ENCODE peak calls at places on chromosomes 13 and 19, in seven cellular contexts. One of them, this sample, is unnamed.

GRCh38 chr19:4388171-4389063 is 11.9 kb downstream of the SH3GL1 start:
- DNase-seq in psoas muscle: peak; percentile 77
- DNase-seq in activated naive CD8-positive, alpha-beta T cell treated with anti-CD3 and anti-CD28 coated beads for 36 hours: no peak
- DNase-seq in activated T-helper 1 cell treated with anti-CD3 and anti-CD28 coated beads, Interleukin-12 subunit alpha, Interleukin-12 subunit beta, Interleukin-2, Interleukin-4 antibody, amounts not matched to agents 30 ng/mL and 10 ng/mL and 1 ng/mL, durations not matched to agents 14 hours and 24 hours and 36 hours: no peak
- DNase-seq in anterior cingulate cortex: no peak
- DNase-seq in lower lobe of right lung: peak; percentile 52
- DNase-seq in stimulated activated CD4-positive, alpha-beta T cell treated with anti-CD3 and anti-CD28 coated beads, TNF-alpha, amount 100 ng/mL, for 24 hours: no peak
- DNase-seq in this sample: peak; percentile 67

GRCh38 chr13:31174018-31174417 is 12.3 kb upstream of the HSPH1 start:
- DNase-seq in psoas muscle: no peak
- DNase-seq in activated naive CD8-positive, alpha-beta T cell treated with anti-CD3 and anti-CD28 coated beads for 36 hours: no peak
- DNase-seq in activated T-helper 1 cell treated with anti-CD3 and anti-CD28 coated beads, Interleukin-12 subunit alpha, Interleukin-12 subunit beta, Interleukin-2, Interleukin-4 antibody, amounts not matched to agents 30 ng/mL and 10 ng/mL and 1 ng/mL, durations not matched to agents 14 hours and 24 hours and 36 hours: no peak
- DNase-seq in anterior cingulate cortex: no peak
- DNase-seq in lower lobe of right lung: no peak
- DNase-seq in stimulated activated CD4-positive, alpha-beta T cell treated with anti-CD3 and anti-CD28 coated beads, TNF-alpha, amount 100 ng/mL, for 24 hours: no peak
- DNase-seq in this sample: peak; percentile 5

GRCh38 chr13:33870046-33870668 is 52.2 kb downstream of the RFC3 start:
- DNase-seq in psoas muscle: no peak
- DNase-seq in activated naive CD8-positive, alpha-beta T cell treated with anti-CD3 and anti-CD28 coated beads for 36 hours: no peak
- DNase-seq in activated T-helper 1 cell treated with anti-CD3 and anti-CD28 coated beads, Interleukin-12 subunit alpha, Interleukin-12 subunit beta, Interleukin-2, Interleukin-4 antibody, amounts not matched to agents 30 ng/mL and 10 ng/mL and 1 ng/mL, durations not matched to agents 14 hours and 24 hours and 36 hours: no peak
- DNase-seq in anterior cingulate cortex: no peak
- DNase-seq in lower lobe of right lung: no peak
- DNase-seq in stimulated activated CD4-positive, alpha-beta T cell treated with anti-CD3 and anti-CD28 coated beads, TNF-alpha, amount 100 ng/mL, for 24 hours: no peak
- DNase-seq in this sample: peak; percentile 99

GRCh38 chr19:46755077-46755852 is 9.0 kb upstream of the STRN4 start:
- DNase-seq in psoas muscle: no peak
- DNase-seq in activated naive CD8-positive, alpha-beta T cell treated with anti-CD3 and anti-CD28 coated beads for 36 hours: no peak
- DNase-seq in activated T-helper 1 cell treated with anti-CD3 and anti-CD28 coated beads, Interleukin-12 subunit alpha, Interleukin-12 subunit beta, Interleukin-2, Interleukin-4 antibody, amounts not matched to agents 30 ng/mL and 10 ng/mL and 1 ng/mL, durations not matched to agents 14 hours and 24 hours and 36 hours: no peak
- DNase-seq in anterior cingulate cortex: no peak
- DNase-seq in lower lobe of right lung: peak; percentile 56
- DNase-seq in stimulated activated CD4-positive, alpha-beta T cell treated with anti-CD3 and anti-CD28 coated beads, TNF-alpha, amount 100 ng/mL, for 24 hours: no peak
- DNase-seq in this sample: no peak

GRCh38 chr13:114089751-114090400 is 42.5 kb downstream of the RASA3 start:
- DNase-seq in psoas muscle: peak; percentile 32
- DNase-seq in activated naive CD8-positive, alpha-beta T cell treated with anti-CD3 and anti-CD28 coated beads for 36 hours: no peak
- DNase-seq in activated T-helper 1 cell treated with anti-CD3 and anti-CD28 coated beads, Interleukin-12 subunit alpha, Interleukin-12 subunit beta, Interleukin-2, Interleukin-4 antibody, amounts not matched to agents 30 ng/mL and 10 ng/mL and 1 ng/mL, durations not matched to agents 14 hours and 24 hours and 36 hours: no peak
- DNase-seq in anterior cingulate cortex: no peak
- DNase-seq in lower lobe of right lung: no peak
- DNase-seq in stimulated activated CD4-positive, alpha-beta T cell treated with anti-CD3 and anti-CD28 coated beads, TNF-alpha, amount 100 ng/mL, for 24 hours: no peak
- DNase-seq in this sample: no peak

GRCh38 chr13:109567315-109567714 is 219.1 kb downstream of the IRS2 start:
- DNase-seq in psoas muscle: no peak
- DNase-seq in activated naive CD8-positive, alpha-beta T cell treated with anti-CD3 and anti-CD28 coated beads for 36 hours: no peak
- DNase-seq in activated T-helper 1 cell treated with anti-CD3 and anti-CD28 coated beads, Interleukin-12 subunit alpha, Interleukin-12 subunit beta, Interleukin-2, Interleukin-4 antibody, amounts not matched to agents 30 ng/mL and 10 ng/mL and 1 ng/mL, durations not matched to agents 14 hours and 24 hours and 36 hours: no peak
- DNase-seq in anterior cingulate cortex: no peak
- DNase-seq in lower lobe of right lung: no peak
- DNase-seq in stimulated activated CD4-positive, alpha-beta T cell treated with anti-CD3 and anti-CD28 coated beads, TNF-alpha, amount 100 ng/mL, for 24 hours: no peak
- DNase-seq in this sample: no peak

GRCh38 chr19:33471111-33471996 is 50.2 kb downstream of the PEPD start:
- DNase-seq in psoas muscle: no peak
- DNase-seq in activated naive CD8-positive, alpha-beta T cell treated with anti-CD3 and anti-CD28 coated beads for 36 hours: no peak
- DNase-seq in activated T-helper 1 cell treated with anti-CD3 and anti-CD28 coated beads, Interleukin-12 subunit alpha, Interleukin-12 subunit beta, Interleukin-2, Interleukin-4 antibody, amounts not matched to agents 30 ng/mL and 10 ng/mL and 1 ng/mL, durations not matched to agents 14 hours and 24 hours and 36 hours: no peak
- DNase-seq in anterior cingulate cortex: no peak
- DNase-seq in lower lobe of right lung: no peak
- DNase-seq in stimulated activated CD4-positive, alpha-beta T cell treated with anti-CD3 and anti-CD28 coated beads, TNF-alpha, amount 100 ng/mL, for 24 hours: no peak
- DNase-seq in this sample: no peak

GRCh38 chr19:5627395-5627904 is 4.6 kb downstream of the SAFB start:
- DNase-seq in psoas muscle: peak; percentile 79
- DNase-seq in activated naive CD8-positive, alpha-beta T cell treated with anti-CD3 and anti-CD28 coated beads for 36 hours: peak; percentile 28
- DNase-seq in activated T-helper 1 cell treated with anti-CD3 and anti-CD28 coated beads, Interleukin-12 subunit alpha, Interleukin-12 subunit beta, Interleukin-2, Interleukin-4 antibody, amounts not matched to agents 30 ng/mL and 10 ng/mL and 1 ng/mL, durations not matched to agents 14 hours and 24 hours and 36 hours: no peak
- DNase-seq in anterior cingulate cortex: no peak
- DNase-seq in lower lobe of right lung: peak; percentile 86
- DNase-seq in stimulated activated CD4-positive, alpha-beta T cell treated with anti-CD3 and anti-CD28 coated beads, TNF-alpha, amount 100 ng/mL, for 24 hours: peak; percentile 17
- DNase-seq in this sample: peak; percentile 38

GRCh38 chr13:74450525-74450845 is 316.3 kb upstream of the KLF12 start:
- DNase-seq in psoas muscle: no peak
- DNase-seq in activated naive CD8-positive, alpha-beta T cell treated with anti-CD3 and anti-CD28 coated beads for 36 hours: no peak
- DNase-seq in activated T-helper 1 cell treated with anti-CD3 and anti-CD28 coated beads, Interleukin-12 subunit alpha, Interleukin-12 subunit beta, Interleukin-2, Interleukin-4 antibody, amounts not matched to agents 30 ng/mL and 10 ng/mL and 1 ng/mL, durations not matched to agents 14 hours and 24 hours and 36 hours: no peak
- DNase-seq in anterior cingulate cortex: no peak
- DNase-seq in lower lobe of right lung: no peak
- DNase-seq in stimulated activated CD4-positive, alpha-beta T cell treated with anti-CD3 and anti-CD28 coated beads, TNF-alpha, amount 100 ng/mL, for 24 hours: no peak
- DNase-seq in this sample: no peak

GRCh38 chr19:41616785-41617621 is 9.9 kb downstream of the CEACAM4 start:
- DNase-seq in psoas muscle: no peak
- DNase-seq in activated naive CD8-positive, alpha-beta T cell treated with anti-CD3 and anti-CD28 coated beads for 36 hours: no peak
- DNase-seq in activated T-helper 1 cell treated with anti-CD3 and anti-CD28 coated beads, Interleukin-12 subunit alpha, Interleukin-12 subunit beta, Interleukin-2, Interleukin-4 antibody, amounts not matched to agents 30 ng/mL and 10 ng/mL and 1 ng/mL, durations not matched to agents 14 hours and 24 hours and 36 hours: no peak
- DNase-seq in anterior cingulate cortex: no peak
- DNase-seq in lower lobe of right lung: no peak
- DNase-seq in stimulated activated CD4-positive, alpha-beta T cell treated with anti-CD3 and anti-CD28 coated beads, TNF-alpha, amount 100 ng/mL, for 24 hours: no peak
- DNase-seq in this sample: no peak

GRCh38 chr19:41264581-41265375 is 606 bp downstream of the HNRNPUL1 start:
- DNase-seq in psoas muscle: peak; percentile 78
- DNase-seq in activated naive CD8-positive, alpha-beta T cell treated with anti-CD3 and anti-CD28 coated beads for 36 hours: peak; percentile 68
- DNase-seq in activated T-helper 1 cell treated with anti-CD3 and anti-CD28 coated beads, Interleukin-12 subunit alpha, Interleukin-12 subunit beta, Interleukin-2, Interleukin-4 antibody, amounts not matched to agents 30 ng/mL and 10 ng/mL and 1 ng/mL, durations not matched to agents 14 hours and 24 hours and 36 hours: peak; percentile 37
- DNase-seq in anterior cingulate cortex: peak; percentile 58
- DNase-seq in lower lobe of right lung: peak; percentile 75
- DNase-seq in stimulated activated CD4-positive, alpha-beta T cell treated with anti-CD3 and anti-CD28 coated beads, TNF-alpha, amount 100 ng/mL, for 24 hours: peak; percentile 55
- DNase-seq in this sample: peak; percentile 29

GRCh38 chr19:35342430-35342829 is 5.3 kb upstream of the FFAR1 start:
- DNase-seq in psoas muscle: no peak
- DNase-seq in activated naive CD8-positive, alpha-beta T cell treated with anti-CD3 and anti-CD28 coated beads for 36 hours: no peak
- DNase-seq in activated T-helper 1 cell treated with anti-CD3 and anti-CD28 coated beads, Interleukin-12 subunit alpha, Interleukin-12 subunit beta, Interleukin-2, Interleukin-4 antibody, amounts not matched to agents 30 ng/mL and 10 ng/mL and 1 ng/mL, durations not matched to agents 14 hours and 24 hours and 36 hours: no peak
- DNase-seq in anterior cingulate cortex: no peak
- DNase-seq in lower lobe of right lung: peak; percentile 5
- DNase-seq in stimulated activated CD4-positive, alpha-beta T cell treated with anti-CD3 and anti-CD28 coated beads, TNF-alpha, amount 100 ng/mL, for 24 hours: no peak
- DNase-seq in this sample: no peak

GRCh38 chr19:19120308-19121156 is 17.7 kb downstream of the TMEM161A start:
- DNase-seq in psoas muscle: no peak
- DNase-seq in activated naive CD8-positive, alpha-beta T cell treated with anti-CD3 and anti-CD28 coated beads for 36 hours: peak; percentile 48
- DNase-seq in activated T-helper 1 cell treated with anti-CD3 and anti-CD28 coated beads, Interleukin-12 subunit alpha, Interleukin-12 subunit beta, Interleukin-2, Interleukin-4 antibody, amounts not matched to agents 30 ng/mL and 10 ng/mL and 1 ng/mL, durations not matched to agents 14 hours and 24 hours and 36 hours: no peak
- DNase-seq in anterior cingulate cortex: no peak
- DNase-seq in lower lobe of right lung: no peak
- DNase-seq in stimulated activated CD4-positive, alpha-beta T cell treated with anti-CD3 and anti-CD28 coated beads, TNF-alpha, amount 100 ng/mL, for 24 hours: no peak
- DNase-seq in this sample: peak; percentile 27

GRCh38 chr19:33647146-33647545 is 25.4 kb downstream of the CHST8 start:
- DNase-seq in psoas muscle: no peak
- DNase-seq in activated naive CD8-positive, alpha-beta T cell treated with anti-CD3 and anti-CD28 coated beads for 36 hours: no peak
- DNase-seq in activated T-helper 1 cell treated with anti-CD3 and anti-CD28 coated beads, Interleukin-12 subunit alpha, Interleukin-12 subunit beta, Interleukin-2, Interleukin-4 antibody, amounts not matched to agents 30 ng/mL and 10 ng/mL and 1 ng/mL, durations not matched to agents 14 hours and 24 hours and 36 hours: no peak
- DNase-seq in anterior cingulate cortex: no peak
- DNase-seq in lower lobe of right lung: no peak
- DNase-seq in stimulated activated CD4-positive, alpha-beta T cell treated with anti-CD3 and anti-CD28 coated beads, TNF-alpha, amount 100 ng/mL, for 24 hours: no peak
- DNase-seq in this sample: no peak

GRCh38 chr19:17865364-17866311 is 5.9 kb downstream of the RPL18A start:
- DNase-seq in psoas muscle: no peak
- DNase-seq in activated naive CD8-positive, alpha-beta T cell treated with anti-CD3 and anti-CD28 coated beads for 36 hours: no peak
- DNase-seq in activated T-helper 1 cell treated with anti-CD3 and anti-CD28 coated beads, Interleukin-12 subunit alpha, Interleukin-12 subunit beta, Interleukin-2, Interleukin-4 antibody, amounts not matched to agents 30 ng/mL and 10 ng/mL and 1 ng/mL, durations not matched to agents 14 hours and 24 hours and 36 hours: no peak
- DNase-seq in anterior cingulate cortex: no peak
- DNase-seq in lower lobe of right lung: no peak
- DNase-seq in stimulated activated CD4-positive, alpha-beta T cell treated with anti-CD3 and anti-CD28 coated beads, TNF-alpha, amount 100 ng/mL, for 24 hours: no peak
- DNase-seq in this sample: peak; percentile 75

GRCh38 chr19:55563261-55563690 is 17.4 kb downstream of the ZNF579 start:
- DNase-seq in psoas muscle: peak; percentile 84
- DNase-seq in activated naive CD8-positive, alpha-beta T cell treated with anti-CD3 and anti-CD28 coated beads for 36 hours: no peak
- DNase-seq in activated T-helper 1 cell treated with anti-CD3 and anti-CD28 coated beads, Interleukin-12 subunit alpha, Interleukin-12 subunit beta, Interleukin-2, Interleukin-4 antibody, amounts not matched to agents 30 ng/mL and 10 ng/mL and 1 ng/mL, durations not matched to agents 14 hours and 24 hours and 36 hours: no peak
- DNase-seq in anterior cingulate cortex: no peak
- DNase-seq in lower lobe of right lung: no peak
- DNase-seq in stimulated activated CD4-positive, alpha-beta T cell treated with anti-CD3 and anti-CD28 coated beads, TNF-alpha, amount 100 ng/mL, for 24 hours: no peak
- DNase-seq in this sample: peak; percentile 96

GRCh38 chr13:50248537-50249521 is 233.6 kb downstream of the KCNRG start:
- DNase-seq in psoas muscle: no peak
- DNase-seq in activated naive CD8-positive, alpha-beta T cell treated with anti-CD3 and anti-CD28 coated beads for 36 hours: no peak
- DNase-seq in activated T-helper 1 cell treated with anti-CD3 and anti-CD28 coated beads, Interleukin-12 subunit alpha, Interleukin-12 subunit beta, Interleukin-2, Interleukin-4 antibody, amounts not matched to agents 30 ng/mL and 10 ng/mL and 1 ng/mL, durations not matched to agents 14 hours and 24 hours and 36 hours: no peak
- DNase-seq in anterior cingulate cortex: no peak
- DNase-seq in lower lobe of right lung: no peak
- DNase-seq in stimulated activated CD4-positive, alpha-beta T cell treated with anti-CD3 and anti-CD28 coated beads, TNF-alpha, amount 100 ng/mL, for 24 hours: no peak
- DNase-seq in this sample: no peak